ENCODE peak calls at places on chromosomes 11 and 22, in four cellular contexts. P is Peyer's patch; S is transverse colon; V is CD8-positive, alpha-beta T cell. M is an unnamed sample.

GRCh38 chr22:50531546-50532352 is 1.9 kb upstream of the TYMP start:
- DNase-seq in P (peak; percentile 89), S (peak; percentile 84), V (peak; percentile 72), M (peak; percentile 52)

GRCh38 chr11:8229299-8230177 is 34.1 kb downstream of the LMO1 start:
- DNase-seq in P (no peak), S (peak; percentile 68), V (no peak), M (peak; percentile 6)

GRCh38 chr11:75577198-75577597 is 15.1 kb downstream of the SERPINH1 start:
- DNase-seq in S (peak; percentile 64), P (peak; percentile 69), V (peak; percentile 45), M (peak; percentile 44)

GRCh38 chr11:75103380-75104026 is 6.8 kb upstream of the OR2AT4 start:
- DNase-seq in S (no peak), P (no peak), V (no peak), M (peak; percentile 82)

GRCh38 chr11:111557425-111558111 is 17.0 kb downstream of the LAYN start:
- DNase-seq in V (no peak), S (no peak), P (no peak), M (peak; percentile 98)

GRCh38 chr11:34337016-34337415 is 20.8 kb downstream of the ABTB2 start:
- DNase-seq in P (no peak), S (no peak), V (no peak), M (no peak)

GRCh38 chr11:67504023-67504949 is 877 bp downstream of the PITPNM1 start:
- DNase-seq in V (peak; percentile 27), S (peak; percentile 37), P (no peak), M (no peak)

GRCh38 chr11:76206327-76207081 is at the start of gene WNT11:
- DNase-seq in P (peak; percentile 82), V (no peak), S (peak; percentile 82), M (no peak)

GRCh38 chr22:19942886-19943664 is 1.5 kb upstream of the TXNRD2 start:
- DNase-seq in S (no peak), P (no peak), V (no peak), M (peak; percentile 90)

GRCh38 chr11:12201016-12201985 is 90.9 kb downstream of the MICAL2 start:
- DNase-seq in V (no peak), S (no peak), P (no peak), M (peak; percentile 91)

GRCh38 chr11:1197886-1198765 is 24.7 kb upstream of the MUC5B start:
- DNase-seq in V (no peak), P (peak; percentile 38), S (peak; percentile 6), M (no peak)

GRCh38 chr22:46947516-46948260 is 185.2 kb downstream of the TBC1D22A start:
- DNase-seq in P (no peak), S (no peak), V (no peak), M (no peak)

GRCh38 chr11:22733433-22733832 is 67.0 kb downstream of the GAS2 start:
- DNase-seq in P (no peak), S (no peak), V (no peak), M (no peak)

GRCh38 chr11:22732588-22732987 is 66.2 kb downstream of the GAS2 start:
- DNase-seq in V (no peak), P (no peak), S (no peak), M (no peak)

GRCh38 chr11:22733849-22734248 is 67.4 kb downstream of the GAS2 start:
- DNase-seq in V (no peak), S (no peak), P (no peak), M (no peak)

GRCh38 chr11:22728600-22729394 is 62.4 kb downstream of the GAS2 start:
- DNase-seq in S (no peak), V (no peak), P (no peak), M (no peak)

GRCh38 chr11:22730319-22730718 is 63.9 kb downstream of the GAS2 start:
- DNase-seq in V (no peak), P (no peak), S (no peak), M (peak; percentile 1)
- TF ChIP-seq CTCF in V (no peak), P (peak; percentile 49), S (no peak), M (no peak)

GRCh38 chr11:93820847-93821246 is 29.6 kb downstream of the VSTM5 start:
- DNase-seq in P (no peak), S (no peak), V (no peak), M (no peak)
- H3K4me3 ChIP-seq in P (no peak overlapping the region), S (no peak overlapping the region), V (no peak overlapping the region), M (no peak overlapping the region)

GRCh38 chr11:27721505-27722116 is 21.4 kb upstream of the BDNF start:
- DNase-seq in V (no peak), P (no peak), S (no peak), M (no peak)

GRCh38 chr11:27722117-27722844 is 22.0 kb upstream of the BDNF start:
- DNase-seq in P (no peak), S (peak; percentile 7), V (no peak), M (peak; percentile 19)

GRCh38 chr11:27718853-27719574 is 18.8 kb upstream of the BDNF start:
- DNase-seq in S (peak; percentile 12), P (no peak), V (no peak), M (no peak)

GRCh38 chr11:27719575-27719925 is 19.3 kb upstream of the BDNF start:
- DNase-seq in V (no peak), P (no peak), S (no peak), M (no peak)

DNA sequence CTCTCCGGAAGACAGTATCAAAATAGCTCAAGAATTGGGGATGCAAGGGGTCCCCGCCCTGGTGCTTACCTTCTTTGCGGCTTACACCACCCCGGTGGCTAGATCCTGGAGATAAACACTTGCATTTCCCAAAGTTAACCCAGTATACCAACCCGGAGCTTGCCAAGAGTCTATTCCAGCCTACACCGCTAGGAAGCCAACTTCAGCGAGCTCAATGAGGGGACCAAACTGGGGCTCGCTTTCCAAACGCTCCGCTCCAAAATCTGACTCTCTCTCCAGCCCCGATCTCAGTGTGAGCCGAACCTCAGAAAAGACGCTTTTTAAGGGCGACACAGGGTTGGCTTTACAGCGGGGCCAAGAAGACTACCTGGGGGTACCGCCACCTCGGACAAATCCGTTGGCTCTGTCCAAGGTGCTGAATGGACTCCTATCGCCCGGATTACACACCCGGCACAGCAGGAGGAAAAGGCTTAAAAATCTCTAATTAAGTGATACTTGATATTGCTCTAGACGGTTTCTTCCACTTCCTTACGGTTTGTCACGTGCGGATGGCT is 20.1 kb upstream of the BDNF start:
- DNase-seq in P (no peak), V (no peak), S (peak; percentile 21), M (peak; percentile 54)
- TF ChIP-seq CTCF in P (no peak), V (no peak), S (no peak), M (peak; percentile 24)

GRCh38 chr11:117794144-117794543 is 2.9 kb downstream of the DSCAML1 start:
- DNase-seq in V (no peak), S (no peak), P (no peak), M (no peak)

GRCh38 chr11:117795726-117796455 is 1.1 kb downstream of the DSCAML1 start:
- DNase-seq in S (no peak), V (no peak), P (no peak), M (no peak)

GRCh38 chr11:117799634-117800033 is 2.6 kb upstream of the DSCAML1 start:
- DNase-seq in S (peak; percentile 23), V (no peak), P (peak; percentile 47), M (no peak)

GRCh38 chr11:117794772-117795629 is 2.0 kb downstream of the DSCAML1 start:
- DNase-seq in V (no peak), S (no peak), P (no peak), M (no peak)

GRCh38 chr11:117796456-117797428 is at the start of gene DSCAML1:
- DNase-seq in P (no peak), V (peak; percentile 11), S (no peak), M (no peak)
- H3K4me3 ChIP-seq in P (peak within 1 kb of the TSS; percentile 42), V (peak within 1 kb of the TSS; percentile 39), S (no peak within 1 kb of the TSS), M (no peak within 1 kb of the TSS)

M was measured in fibroblast of mammary gland.